ENCODE peak calls at places on chromosome 9, in ten cellular contexts. One of them, this sample, is unnamed.
A peak's percentile ranks its signal among the peaks of the same experiment; 100 is the strongest.

GRCh38 chr9:110520120-110520701 is 59.3 kb downstream of the SVEP1 start:
- DNase-seq in tibial artery: no peak
- DNase-seq in SJSA1: no peak
- DNase-seq in CD4-positive, alpha-beta memory T cell: no peak
- DNase-seq in GM23248: peak; percentile 87
- DNase-seq in GM23338: no peak
- DNase-seq in right atrium auricular region: no peak
- DNase-seq in psoas muscle: no peak
- DNase-seq in prostate gland: no peak
- DNase-seq in Panc1: no peak
- DNase-seq in this sample: no peak

GRCh38 chr9:123282343-123283047 is 14.1 kb upstream of the STRBP start:
- DNase-seq in tibial artery: no peak
- DNase-seq in SJSA1: no peak
- DNase-seq in CD4-positive, alpha-beta memory T cell: no peak
- DNase-seq in GM23248: no peak
- DNase-seq in GM23338: no peak
- DNase-seq in right atrium auricular region: no peak
- DNase-seq in psoas muscle: no peak
- DNase-seq in prostate gland: no peak
- DNase-seq in Panc1: no peak
- DNase-seq in this sample: no peak

GRCh38 chr9:131012023-131012334 is 3.0 kb downstream of the LAMC3 start:
- DNase-seq in tibial artery: no peak
- DNase-seq in SJSA1: no peak
- DNase-seq in CD4-positive, alpha-beta memory T cell: no peak
- DNase-seq in GM23248: no peak
- DNase-seq in GM23338: no peak
- DNase-seq in right atrium auricular region: no peak
- DNase-seq in psoas muscle: no peak
- DNase-seq in prostate gland: no peak
- DNase-seq in Panc1: no peak
- DNase-seq in this sample: no peak

GRCh38 chr9:130932220-130933069 is 6.6 kb downstream of the FIBCD1 start:
- DNase-seq in tibial artery: no peak
- DNase-seq in SJSA1: no peak
- DNase-seq in CD4-positive, alpha-beta memory T cell: no peak
- DNase-seq in GM23248: peak; percentile 73
- DNase-seq in GM23338: no peak
- DNase-seq in right atrium auricular region: no peak
- DNase-seq in psoas muscle: no peak
- DNase-seq in prostate gland: no peak
- DNase-seq in Panc1: no peak
- DNase-seq in this sample: no peak

GRCh38 chr9:71766663-71767062 is 1.6 kb downstream of the CEMIP2 start:
- DNase-seq in tibial artery: no peak
- DNase-seq in SJSA1: no peak
- DNase-seq in CD4-positive, alpha-beta memory T cell: peak; percentile 52
- DNase-seq in GM23248: no peak
- DNase-seq in GM23338: no peak
- DNase-seq in right atrium auricular region: no peak
- DNase-seq in psoas muscle: no peak
- DNase-seq in prostate gland: no peak
- DNase-seq in Panc1: no peak
- DNase-seq in this sample: no peak

GRCh38 chr9:94610181-94610591 is 16.6 kb upstream of the FBP2 start:
- DNase-seq in tibial artery: no peak
- DNase-seq in SJSA1: no peak
- DNase-seq in CD4-positive, alpha-beta memory T cell: no peak
- DNase-seq in GM23248: no peak
- DNase-seq in GM23338: no peak
- DNase-seq in right atrium auricular region: no peak
- DNase-seq in psoas muscle: no peak
- DNase-seq in prostate gland: no peak
- DNase-seq in Panc1: no peak
- DNase-seq in this sample: no peak

GRCh38 chr9:13432914-13433313 is 153.4 kb upstream of the MPDZ start:
- DNase-seq in tibial artery: no peak
- DNase-seq in SJSA1: no peak
- DNase-seq in CD4-positive, alpha-beta memory T cell: no peak
- DNase-seq in GM23248: no peak
- DNase-seq in GM23338: no peak
- DNase-seq in right atrium auricular region: no peak
- DNase-seq in psoas muscle: no peak
- DNase-seq in prostate gland: no peak
- DNase-seq in Panc1: no peak
- DNase-seq in this sample: no peak

GRCh38 chr9:82148849-82149544 is 160.4 kb downstream of the SPATA31D1 start:
- DNase-seq in tibial artery: no peak
- DNase-seq in SJSA1: no peak
- DNase-seq in CD4-positive, alpha-beta memory T cell: no peak
- DNase-seq in GM23248: peak; percentile 90
- DNase-seq in GM23338: no peak
- DNase-seq in right atrium auricular region: no peak
- DNase-seq in psoas muscle: no peak
- DNase-seq in prostate gland: no peak
- DNase-seq in Panc1: no peak
- DNase-seq in this sample: no peak

GRCh38 chr9:69036319-69036718 is 767 bp downstream of the FXN start:
- DNase-seq in tibial artery: no peak
- DNase-seq in SJSA1: no peak
- DNase-seq in CD4-positive, alpha-beta memory T cell: peak; percentile 58
- DNase-seq in GM23248: peak; percentile 41
- DNase-seq in GM23338: peak; percentile 38
- DNase-seq in right atrium auricular region: no peak
- DNase-seq in psoas muscle: no peak
- DNase-seq in prostate gland: no peak
- DNase-seq in Panc1: no peak
- DNase-seq in this sample: no peak

GRCh38 chr9:134532084-134532483 is 109.5 kb upstream of the COL5A1 start:
- DNase-seq in tibial artery: no peak
- DNase-seq in SJSA1: no peak
- DNase-seq in CD4-positive, alpha-beta memory T cell: no peak
- DNase-seq in GM23248: no peak
- DNase-seq in GM23338: no peak
- DNase-seq in right atrium auricular region: no peak
- DNase-seq in psoas muscle: no peak
- DNase-seq in prostate gland: no peak
- DNase-seq in Panc1: no peak
- DNase-seq in this sample: no peak

GRCh38 chr9:88064554-88064953 is 73.7 kb downstream of the SPATA31C2 start:
- DNase-seq in tibial artery: no peak
- DNase-seq in SJSA1: no peak
- DNase-seq in CD4-positive, alpha-beta memory T cell: no peak
- DNase-seq in GM23248: no peak
- DNase-seq in GM23338: no peak
- DNase-seq in right atrium auricular region: no peak
- DNase-seq in psoas muscle: no peak
- DNase-seq in prostate gland: no peak
- DNase-seq in Panc1: no peak
- DNase-seq in this sample: no peak

GRCh38 chr9:89883401-89884341 is 278.9 kb downstream of the GADD45G start:
- DNase-seq in tibial artery: no peak
- DNase-seq in SJSA1: no peak
- DNase-seq in CD4-positive, alpha-beta memory T cell: no peak
- DNase-seq in GM23248: no peak
- DNase-seq in GM23338: no peak
- DNase-seq in right atrium auricular region: peak; percentile 57
- DNase-seq in psoas muscle: no peak
- DNase-seq in prostate gland: no peak
- DNase-seq in Panc1: no peak
- DNase-seq in this sample: no peak

GRCh38 chr9:35257986-35258664 is 96.3 kb downstream of the UNC13B start:
- DNase-seq in tibial artery: no peak
- DNase-seq in SJSA1: no peak
- DNase-seq in CD4-positive, alpha-beta memory T cell: no peak
- DNase-seq in GM23248: no peak
- DNase-seq in GM23338: no peak
- DNase-seq in right atrium auricular region: no peak
- DNase-seq in psoas muscle: no peak
- DNase-seq in prostate gland: peak; percentile 8
- DNase-seq in Panc1: no peak
- DNase-seq in this sample: no peak

GRCh38 chr9:122386316-122386872 is 15.6 kb downstream of the PTGS1 start:
- DNase-seq in tibial artery: no peak
- DNase-seq in SJSA1: no peak
- DNase-seq in CD4-positive, alpha-beta memory T cell: no peak
- DNase-seq in GM23248: no peak
- DNase-seq in GM23338: no peak
- DNase-seq in right atrium auricular region: no peak
- DNase-seq in psoas muscle: no peak
- DNase-seq in prostate gland: no peak
- DNase-seq in Panc1: no peak
- DNase-seq in this sample: no peak

GRCh38 chr9:118761016-118761790 is 608.0 kb downstream of the BRINP1 start:
- DNase-seq in tibial artery: no peak
- DNase-seq in SJSA1: no peak
- DNase-seq in CD4-positive, alpha-beta memory T cell: no peak
- DNase-seq in GM23248: no peak
- DNase-seq in GM23338: no peak
- DNase-seq in right atrium auricular region: no peak
- DNase-seq in psoas muscle: no peak
- DNase-seq in prostate gland: no peak
- DNase-seq in Panc1: no peak
- DNase-seq in this sample: no peak

GRCh38 chr9:16459421-16460148 is 410.9 kb downstream of the BNC2 start:
- DNase-seq in tibial artery: no peak
- DNase-seq in SJSA1: no peak
- DNase-seq in CD4-positive, alpha-beta memory T cell: no peak
- DNase-seq in GM23248: no peak
- DNase-seq in GM23338: no peak
- DNase-seq in right atrium auricular region: no peak
- DNase-seq in psoas muscle: no peak
- DNase-seq in prostate gland: no peak
- DNase-seq in Panc1: no peak
- DNase-seq in this sample: no peak

GRCh38 chr9:71911908-71912325 is 478 bp downstream of the C9orf85 start:
- DNase-seq in tibial artery: no peak
- DNase-seq in SJSA1: no peak
- DNase-seq in CD4-positive, alpha-beta memory T cell: no peak
- DNase-seq in GM23248: peak; percentile 75
- DNase-seq in GM23338: no peak
- DNase-seq in right atrium auricular region: no peak
- DNase-seq in psoas muscle: no peak
- DNase-seq in prostate gland: no peak
- DNase-seq in Panc1: no peak
- DNase-seq in this sample: no peak

GRCh38 chr9:75962186-75963036 is 71.9 kb downstream of the PCSK5 start:
- DNase-seq in tibial artery: no peak
- DNase-seq in SJSA1: no peak
- DNase-seq in CD4-positive, alpha-beta memory T cell: no peak
- DNase-seq in GM23248: no peak
- DNase-seq in GM23338: no peak
- DNase-seq in right atrium auricular region: no peak
- DNase-seq in psoas muscle: peak; percentile 33
- DNase-seq in prostate gland: peak; percentile 20
- DNase-seq in Panc1: no peak
- DNase-seq in this sample: no peak

GRCh38 chr9:7243838-7244237 is 486.1 kb downstream of the KDM4C start:
- DNase-seq in tibial artery: no peak
- DNase-seq in SJSA1: no peak
- DNase-seq in CD4-positive, alpha-beta memory T cell: no peak
- DNase-seq in GM23248: no peak
- DNase-seq in GM23338: no peak
- DNase-seq in right atrium auricular region: no peak
- DNase-seq in psoas muscle: no peak
- DNase-seq in prostate gland: no peak
- DNase-seq in Panc1: no peak
- DNase-seq in this sample: no peak

GRCh38 chr9:76403352-76403751 is 9.1 kb upstream of the RFK start:
- DNase-seq in tibial artery: no peak
- DNase-seq in SJSA1: peak; percentile 58
- DNase-seq in CD4-positive, alpha-beta memory T cell: peak; percentile 43
- DNase-seq in GM23248: peak; percentile 90
- DNase-seq in GM23338: peak; percentile 11
- DNase-seq in right atrium auricular region: no peak
- DNase-seq in psoas muscle: no peak
- DNase-seq in prostate gland: no peak
- DNase-seq in Panc1: no peak
- DNase-seq in this sample: no peak

GRCh38 chr9:70924905-70925547 is 196.4 kb downstream of the TRPM3 start:
- DNase-seq in tibial artery: peak; percentile 54
- DNase-seq in SJSA1: peak; percentile 50
- DNase-seq in CD4-positive, alpha-beta memory T cell: no peak
- DNase-seq in GM23248: peak; percentile 93
- DNase-seq in GM23338: peak; percentile 83
- DNase-seq in right atrium auricular region: no peak
- DNase-seq in psoas muscle: no peak
- DNase-seq in prostate gland: peak; percentile 45
- DNase-seq in Panc1: peak; percentile 10
- DNase-seq in this sample: no peak

GRCh38 chr9:4832786-4833579 is 40.2 kb downstream of the RCL1 start:
- DNase-seq in tibial artery: no peak
- DNase-seq in SJSA1: peak; percentile 77
- DNase-seq in CD4-positive, alpha-beta memory T cell: no peak
- DNase-seq in GM23248: peak; percentile 97
- DNase-seq in GM23338: no peak
- DNase-seq in right atrium auricular region: no peak
- DNase-seq in psoas muscle: no peak
- DNase-seq in prostate gland: no peak
- DNase-seq in Panc1: peak; percentile 81
- DNase-seq in this sample: no peak
- H3K4me1 ChIP-seq in tibial artery: no peaks in the 10 kb centered on the region
- H3K4me1 ChIP-seq in SJSA1: peaks cover 40% of the 10 kb centered on the region
- H3K4me1 ChIP-seq in CD4-positive, alpha-beta memory T cell: no peaks in the 10 kb centered on the region
- H3K4me1 ChIP-seq in GM23248: peaks cover 70% of the 10 kb centered on the region
- H3K4me1 ChIP-seq in GM23338: no peaks in the 10 kb centered on the region
- H3K4me1 ChIP-seq in right atrium auricular region: no peaks in the 10 kb centered on the region
- H3K4me1 ChIP-seq in psoas muscle: peaks cover 66% of the 10 kb centered on the region
- H3K4me1 ChIP-seq in prostate gland: no peaks in the 10 kb centered on the region
- H3K4me1 ChIP-seq in Panc1: no peaks in the 10 kb centered on the region
- H3K4me1 ChIP-seq in this sample: no peaks in the 10 kb centered on the region

GRCh38 chr9:74281674-74282073 is 215.5 kb upstream of the RORB start:
- DNase-seq in tibial artery: no peak
- DNase-seq in SJSA1: no peak
- DNase-seq in CD4-positive, alpha-beta memory T cell: no peak
- DNase-seq in GM23248: no peak
- DNase-seq in GM23338: peak; percentile 80
- DNase-seq in right atrium auricular region: no peak
- DNase-seq in psoas muscle: no peak
- DNase-seq in prostate gland: no peak
- DNase-seq in Panc1: no peak
- DNase-seq in this sample: no peak
- H3K4me1 ChIP-seq in tibial artery: no peaks in the 10 kb centered on the region
- H3K4me1 ChIP-seq in SJSA1: no peaks in the 10 kb centered on the region
- H3K4me1 ChIP-seq in CD4-positive, alpha-beta memory T cell: no peaks in the 10 kb centered on the region
- H3K4me1 ChIP-seq in GM23248: no peaks in the 10 kb centered on the region
- H3K4me1 ChIP-seq in GM23338: peaks cover 4% of the 10 kb centered on the region
- H3K4me1 ChIP-seq in right atrium auricular region: no peaks in the 10 kb centered on the region
- H3K4me1 ChIP-seq in psoas muscle: no peaks in the 10 kb centered on the region
- H3K4me1 ChIP-seq in prostate gland: no peaks in the 10 kb centered on the region
- H3K4me1 ChIP-seq in Panc1: no peaks in the 10 kb centered on the region
- H3K4me1 ChIP-seq in this sample: no peaks in the 10 kb centered on the region

GRCh38 chr9:137478613-137479314 is 19.6 kb upstream of the NSMF start:
- DNase-seq in tibial artery: no peak
- DNase-seq in SJSA1: no peak
- DNase-seq in CD4-positive, alpha-beta memory T cell: no peak
- DNase-seq in GM23248: no peak
- DNase-seq in GM23338: peak; percentile 66
- DNase-seq in right atrium auricular region: no peak
- DNase-seq in psoas muscle: no peak
- DNase-seq in prostate gland: no peak
- DNase-seq in Panc1: no peak
- DNase-seq in this sample: no peak
- H3K4me1 ChIP-seq in tibial artery: no peaks in the 10 kb centered on the region
- H3K4me1 ChIP-seq in SJSA1: peaks cover 14% of the 10 kb centered on the region
- H3K4me1 ChIP-seq in CD4-positive, alpha-beta memory T cell: no peaks in the 10 kb centered on the region
- H3K4me1 ChIP-seq in GM23248: no peaks in the 10 kb centered on the region
- H3K4me1 ChIP-seq in GM23338: no peaks in the 10 kb centered on the region
- H3K4me1 ChIP-seq in right atrium auricular region: no peaks in the 10 kb centered on the region
- H3K4me1 ChIP-seq in psoas muscle: no peaks in the 10 kb centered on the region
- H3K4me1 ChIP-seq in prostate gland: peaks cover 4% of the 10 kb centered on the region
- H3K4me1 ChIP-seq in Panc1: peaks cover 11% of the 10 kb centered on the region
- H3K4me1 ChIP-seq in this sample: no peaks in the 10 kb centered on the region

GRCh38 chr9:136379003-136379287 is 5.5 kb upstream of the CARD9 start:
- DNase-seq in tibial artery: no peak
- DNase-seq in SJSA1: no peak
- DNase-seq in CD4-positive, alpha-beta memory T cell: no peak
- DNase-seq in GM23248: no peak
- DNase-seq in GM23338: no peak
- DNase-seq in right atrium auricular region: no peak
- DNase-seq in psoas muscle: no peak
- DNase-seq in prostate gland: no peak
- DNase-seq in Panc1: no peak
- DNase-seq in this sample: no peak
- H3K4me1 ChIP-seq in tibial artery: no peaks in the 10 kb centered on the region
- H3K4me1 ChIP-seq in SJSA1: no peaks in the 10 kb centered on the region
- H3K4me1 ChIP-seq in CD4-positive, alpha-beta memory T cell: no peaks in the 10 kb centered on the region
- H3K4me1 ChIP-seq in GM23248: no peaks in the 10 kb centered on the region
- H3K4me1 ChIP-seq in GM23338: no peaks in the 10 kb centered on the region
- H3K4me1 ChIP-seq in right atrium auricular region: no peaks in the 10 kb centered on the region
- H3K4me1 ChIP-seq in psoas muscle: no peaks in the 10 kb centered on the region
- H3K4me1 ChIP-seq in prostate gland: no peaks in the 10 kb centered on the region
- H3K4me1 ChIP-seq in Panc1: no peaks in the 10 kb centered on the region
- H3K4me1 ChIP-seq in this sample: no peaks in the 10 kb centered on the region

This sample was measured in CD8-positive, alpha-beta memory T cell.